ENCODE peak calls at places on chromosomes 3 and 15, in five cellular contexts. R is HEK293T; O is AG09309; G is HTR-8/SVneo; H is stimulated activated effector memory CD8-positive, alpha-beta T cell treated with anti-CD3 and anti-CD28 coated beads, Interleukin-12 subunit alpha, Interleukin-12 subunit beta, amount 100 ng/mL, for 72 hours. Y is an unnamed sample.
A peak's percentile ranks its signal among the peaks of the same experiment; 100 is the strongest.

GRCh38 chr3:47342156-47342555 is 38.7 kb upstream of the PTPN23 start:
- DNase-seq in H (no peak), G (no peak), R (no peak), O (no peak), Y (no peak)

GRCh38 chr3:105965384-105965783 is 96.6 kb upstream of the CBLB start:
- DNase-seq in H (no peak), O (peak; percentile 59), R (no peak), G (no peak), Y (no peak)

GRCh38 chr3:141425523-141426233 is 57.4 kb downstream of the ZBTB38 start:
- DNase-seq in R (no peak), H (no peak), O (no peak), G (no peak), Y (no peak)

GRCh38 chr3:3196148-3196861 is 16.8 kb upstream of the CRBN start:
- DNase-seq in R (peak; percentile 14), H (no peak), G (no peak), O (no peak), Y (no peak)

GRCh38 chr15:58923696-58924300 is 9.7 kb downstream of the SLTM start:
- DNase-seq in R (no peak), G (no peak), H (no peak), O (no peak), Y (no peak)

GRCh38 chr3:39752751-39753150 is 56.7 kb upstream of the MYRIP start:
- DNase-seq in H (no peak), R (no peak), O (no peak), G (no peak), Y (no peak)

GRCh38 chr3:99419111-99419510 is 219.3 kb upstream of the COL8A1 start:
- DNase-seq in O (peak; percentile 71), H (no peak), R (no peak), G (no peak), Y (no peak)

GRCh38 chr3:170811928-170812591 is 57.9 kb downstream of the RPL22L1 start:
- DNase-seq in H (peak; percentile 76), O (peak; percentile 64), R (peak; percentile 76), G (peak; percentile 79), Y (peak; percentile 40)

GRCh38 chr15:45456212-45457106 is 66.1 kb downstream of the SLC30A4 start:
- DNase-seq in O (peak; percentile 100), G (peak; percentile 92), H (peak; percentile 85), R (peak; percentile 14), Y (no peak)

GRCh38 chr3:37620071-37620635 is 241.5 kb upstream of the CTDSPL start:
- DNase-seq in G (no peak), R (no peak), O (no peak), H (no peak), Y (no peak)

GRCh38 chr3:52077376-52077775 is 21.0 kb upstream of the DUSP7 start:
- DNase-seq in O (no peak), R (no peak), G (no peak), H (no peak), Y (no peak)